ENCODE peak calls at places on chromosomes 1 and 21, in seven cellular contexts. U, G, M, H, P, X and O are unnamed samples.

GRCh38 chr1:25565188-25565591 is 21.8 kb downstream of the LDLRAP1 start:
- DNase-seq in U (no peak), G (no peak), M (no peak), H (no peak), P (no peak), X (no peak), O (no peak)

GRCh38 chr1:55081188-55081904 is 42.0 kb downstream of the PCSK9 start:
- DNase-seq in U (no peak), G (no peak), M (no peak), H (peak), P (no peak), X (no peak), O (no peak)

GRCh38 chr1:92094595-92094994 is 14.4 kb downstream of the BTBD8 start:
- DNase-seq in U (no peak), G (no peak), M (no peak), H (no peak), P (no peak), X (no peak), O (no peak)

GRCh38 chr1:205172729-205173366 is 38.7 kb downstream of the DSTYK start:
- DNase-seq in U (no peak), G (no peak), M (no peak), H (peak), P (peak), X (no peak), O (no peak)

GRCh38 chr1:221517961-221518360 is 223.9 kb downstream of the DUSP10 start:
- DNase-seq in U (no peak), G (no peak), M (peak), H (no peak), P (no peak), X (no peak), O (no peak)

GRCh38 chr1:164440222-164440621 is 118.8 kb upstream of the PBX1 start:
- DNase-seq in U (no peak), G (no peak), M (no peak), H (no peak), P (no peak), X (no peak), O (peak)

GRCh38 chr1:76268341-76268740 is 193.8 kb downstream of the ST6GALNAC3 start:
- DNase-seq in U (no peak), G (no peak), M (no peak), H (no peak), P (no peak), X (no peak), O (no peak)

GRCh38 chr1:236948381-236948780 is 55.9 kb downstream of the MT1HL1 start:
- DNase-seq in U (no peak), G (no peak), M (no peak), H (no peak), P (no peak), X (peak), O (no peak)

GRCh38 chr1:97507863-97508262 is 413.0 kb downstream of the DPYD start:
- DNase-seq in U (no peak), G (no peak), M (no peak), H (no peak), P (no peak), X (no peak), O (no peak)

GRCh38 chr1:235329139-235329808 is 904 bp downstream of the GGPS1 start:
- DNase-seq in U (peak), G (no peak), M (peak), H (no peak), P (no peak), X (no peak), O (peak)

GRCh38 chr1:3747522-3747848 is 4.8 kb upstream of the CCDC27 start:
- DNase-seq in U (no peak), G (no peak), M (no peak), H (no peak), P (no peak), X (no peak), O (no peak)

GRCh38 chr1:186498695-186499389 is 37.9 kb upstream of the PDC start:
- DNase-seq in U (no peak), G (no peak), M (no peak), H (peak), P (no peak), X (no peak), O (no peak)

GRCh38 chr1:11730429-11730861 is 5.5 kb upstream of the AGTRAP start:
- DNase-seq in U (no peak), G (no peak), M (peak), H (peak), P (no peak), X (no peak), O (no peak)

DNA sequence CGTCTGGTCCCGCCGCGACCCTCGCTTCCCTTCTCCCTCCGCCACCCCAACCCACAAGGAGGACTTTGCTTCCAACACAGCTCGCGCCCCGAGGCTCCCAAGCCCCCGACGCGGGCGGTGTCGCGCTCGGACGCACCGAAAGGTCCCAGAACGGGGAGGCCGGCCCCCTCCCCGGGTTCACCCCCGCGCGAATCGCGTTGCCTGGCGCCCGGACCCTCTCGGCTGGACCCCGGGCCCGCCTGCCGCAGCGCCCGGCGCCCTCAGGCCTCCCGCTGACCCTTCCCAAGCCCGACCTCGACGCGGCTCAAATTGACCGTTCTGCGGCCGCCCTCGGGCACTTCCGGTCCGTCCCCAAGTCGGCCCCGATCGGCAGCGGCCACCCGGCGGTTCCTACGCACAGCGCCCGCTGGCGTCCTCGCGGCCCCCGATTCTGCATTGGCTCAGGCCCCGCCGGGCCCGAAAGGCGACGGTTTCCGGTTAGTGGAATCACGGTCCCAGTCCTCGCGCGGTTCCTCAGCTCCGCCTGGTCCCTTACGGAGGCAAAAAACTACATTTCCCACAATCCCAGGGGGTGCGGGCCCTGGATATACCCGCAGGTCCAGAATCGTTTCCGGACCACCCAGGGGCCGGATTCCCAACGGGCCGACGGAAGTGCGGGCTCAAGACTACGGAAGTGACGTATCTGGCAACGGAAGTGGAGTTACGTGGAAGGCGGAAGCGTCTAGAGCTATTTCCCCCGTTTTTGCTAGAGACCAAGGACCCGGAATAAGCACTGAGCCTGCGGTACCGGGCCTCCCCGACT is at the start of gene AURKAIP1:
- DNase-seq in U (peak), G (peak), M (peak), H (peak), P (peak), X (peak), O (peak)
- TF ChIP-seq POLR2A in U (no peak), G (no peak), M (no peak), H (peak), P (peak), X (no peak), O (peak)

GRCh38 chr21:36615274-36615964 is 83.5 kb upstream of the SIM2 start:
- DNase-seq in U (no peak), G (no peak), M (no peak), H (no peak), P (peak), X (no peak), O (no peak)
- TF ChIP-seq CTCF in U (no peak), G (no peak), M (no peak), H (peak), P (peak), X (no peak), O (no peak)

GRCh38 chr1:30760596-30761311 is 3.2 kb upstream of the LAPTM5 start:
- DNase-seq in U (no peak), G (no peak), M (no peak), H (no peak), P (no peak), X (no peak), O (no peak)

GRCh38 chr1:30757976-30758688 is 558 bp upstream of the LAPTM5 start:
- DNase-seq in U (no peak), G (no peak), M (no peak), H (no peak), P (no peak), X (no peak), O (no peak)

GRCh38 chr1:30761312-30762151 is 4.0 kb upstream of the LAPTM5 start:
- DNase-seq in U (no peak), G (no peak), M (no peak), H (no peak), P (no peak), X (no peak), O (no peak)

GRCh38 chr1:30758785-30759380 is 1.3 kb upstream of the LAPTM5 start:
- DNase-seq in U (no peak), G (no peak), M (no peak), H (peak), P (peak), X (no peak), O (no peak)

DNA sequence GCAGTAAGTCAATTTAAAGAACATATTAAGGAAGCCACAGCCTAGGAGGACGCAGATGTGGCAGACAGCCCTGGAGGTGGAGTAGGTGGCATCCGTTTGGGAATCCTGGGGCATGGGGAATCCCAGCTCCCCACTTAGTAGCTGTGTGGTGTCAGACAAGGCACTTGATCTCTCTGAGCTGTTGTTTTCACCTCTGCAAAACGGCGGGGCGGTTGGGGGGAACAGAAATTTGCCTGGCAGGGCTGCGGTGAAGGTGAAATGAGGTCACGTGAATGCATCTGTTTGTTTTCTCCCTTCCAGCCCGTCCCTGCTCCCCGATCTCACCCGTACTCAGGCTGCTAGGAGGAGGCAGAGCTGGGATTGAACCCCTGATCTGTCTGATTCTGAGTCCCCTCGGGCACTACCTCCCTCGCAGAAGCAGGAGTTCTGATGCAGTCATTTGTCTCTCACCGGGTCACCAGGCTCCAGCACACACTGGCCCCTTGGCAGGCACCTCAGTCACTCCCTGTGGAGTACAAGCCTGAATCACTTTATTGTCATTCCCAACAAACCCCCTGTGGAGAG is 2.2 kb upstream of the LAPTM5 start:
- DNase-seq in U (no peak), G (no peak), M (no peak), H (no peak), P (no peak), X (no peak), O (no peak)
- TF ChIP-seq POLR2A in U (no peak), G (no peak), M (no peak), H (no peak), P (no peak), X (no peak), O (no peak)

DNA sequence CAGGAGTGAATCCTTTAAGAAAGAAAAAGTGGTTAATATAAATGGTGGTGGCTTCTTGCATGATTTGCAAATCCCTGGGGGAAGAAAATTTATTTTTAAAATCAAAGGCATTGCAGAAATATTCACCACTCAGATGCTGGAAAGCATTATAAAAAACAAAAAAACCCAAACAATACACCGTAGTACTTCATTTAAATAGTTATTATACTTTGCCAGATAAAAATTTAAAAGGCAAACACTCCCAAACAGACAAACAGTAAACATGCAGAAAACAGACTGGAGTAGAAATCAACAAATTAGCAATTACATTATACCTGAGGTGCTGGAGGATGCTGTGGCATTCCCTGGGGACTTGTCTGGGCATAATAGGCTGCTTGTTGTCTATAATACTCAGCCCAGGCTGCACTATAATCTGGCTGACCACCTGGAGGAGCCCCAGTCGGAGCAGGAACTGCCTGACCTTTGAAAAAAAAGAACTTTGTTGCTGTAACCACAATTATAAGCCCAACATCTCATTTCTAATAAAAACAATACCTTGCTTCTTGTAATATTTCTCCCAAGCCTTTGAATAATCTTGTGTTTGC is 29.9 kb downstream of the FUBP1 start:
- DNase-seq in U (no peak), G (no peak), M (no peak), H (peak), P (peak), X (no peak), O (no peak)
- TF ChIP-seq CTCF in U (no peak), G (no peak), M (no peak), H (peak), P (peak), X (peak), O (no peak)

GRCh38 chr21:37587203-37587602 is 220.6 kb downstream of the DYRK1A start:
- DNase-seq in U (no peak), G (no peak), M (no peak), H (no peak), P (no peak), X (no peak), O (no peak)

GRCh38 chr21:37578471-37579126 is 212.0 kb downstream of the DYRK1A start:
- DNase-seq in U (no peak), G (no peak), M (no peak), H (no peak), P (no peak), X (no peak), O (no peak)

GRCh38 chr21:37580690-37581089 is 214.1 kb downstream of the DYRK1A start:
- DNase-seq in U (no peak), G (no peak), M (no peak), H (peak), P (no peak), X (no peak), O (no peak)

GRCh38 chr21:37579356-37579755 is 212.8 kb downstream of the DYRK1A start:
- DNase-seq in U (no peak), G (no peak), M (no peak), H (no peak), P (no peak), X (no peak), O (no peak)

GRCh38 chr21:37582613-37583012 is 216.0 kb downstream of the DYRK1A start:
- DNase-seq in U (no peak), G (no peak), M (no peak), H (peak), P (peak), X (no peak), O (peak)
- TF ChIP-seq POLR2A in U (no peak), G (no peak), M (no peak), H (no peak), P (no peak), X (no peak), O (no peak)

DNA sequence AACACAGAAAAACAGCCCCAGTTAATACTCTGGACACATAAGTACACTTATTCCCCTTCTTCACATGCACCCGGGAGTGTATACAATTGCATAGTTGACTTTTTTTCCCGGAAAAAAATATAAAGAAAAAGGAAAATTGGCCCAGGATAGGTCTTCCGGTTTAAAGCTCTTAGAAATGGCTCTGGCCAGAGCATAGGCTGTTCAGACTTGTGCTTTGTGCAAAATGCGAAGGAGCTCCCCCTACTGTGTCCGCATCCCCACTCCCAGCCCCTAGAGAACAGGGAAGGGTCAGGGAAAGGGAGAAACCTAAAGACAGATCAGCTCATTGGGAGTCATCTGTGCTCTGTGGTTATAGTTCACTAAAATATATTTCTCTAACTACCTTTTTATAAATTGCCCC is 5.5 kb upstream of the MTMR11 start:
- DNase-seq in U (no peak), G (no peak), M (no peak), H (peak), P (no peak), X (no peak), O (no peak)
- TF ChIP-seq CTCF in U (no peak), G (peak), M (no peak), H (no peak), P (peak), X (peak), O (no peak)

GRCh38 chr1:8874230-8875201 is 4.0 kb downstream of the ENO1 start:
- DNase-seq in U (no peak), G (no peak), M (no peak), H (no peak), P (no peak), X (no peak), O (no peak)
- TF ChIP-seq POLR2A in U (no peak), G (no peak), M (no peak), H (no peak), P (no peak), X (no peak), O (no peak)

DNA sequence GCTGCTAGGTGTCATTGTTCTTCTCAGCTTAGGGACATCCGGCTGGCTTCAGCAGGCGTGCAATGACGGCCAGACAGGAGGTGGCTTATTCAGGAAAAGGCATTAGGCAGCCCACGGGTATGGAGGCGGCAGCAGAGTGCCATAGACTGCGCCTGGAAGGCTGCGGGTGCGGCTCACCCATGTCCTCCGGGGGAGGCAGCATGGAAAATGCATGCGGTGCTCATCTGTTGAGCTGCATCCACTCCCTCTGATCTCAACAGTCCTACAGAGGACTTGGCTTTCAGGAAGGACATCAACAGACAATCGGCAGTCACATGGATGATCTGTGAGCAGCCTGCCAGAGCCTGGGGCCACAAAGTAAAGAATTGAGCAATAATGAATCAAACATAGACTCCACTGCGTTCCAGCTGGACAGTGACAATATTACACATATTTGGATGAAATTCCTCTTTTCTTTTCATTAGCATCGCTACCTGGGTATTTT is 42.9 kb downstream of the UMODL1 start:
- DNase-seq in U (no peak), G (no peak), M (peak), H (no peak), P (no peak), X (no peak), O (peak)
- TF ChIP-seq CTCF in U (no peak), G (no peak), M (no peak), H (no peak), P (no peak), X (peak), O (peak)

DNA sequence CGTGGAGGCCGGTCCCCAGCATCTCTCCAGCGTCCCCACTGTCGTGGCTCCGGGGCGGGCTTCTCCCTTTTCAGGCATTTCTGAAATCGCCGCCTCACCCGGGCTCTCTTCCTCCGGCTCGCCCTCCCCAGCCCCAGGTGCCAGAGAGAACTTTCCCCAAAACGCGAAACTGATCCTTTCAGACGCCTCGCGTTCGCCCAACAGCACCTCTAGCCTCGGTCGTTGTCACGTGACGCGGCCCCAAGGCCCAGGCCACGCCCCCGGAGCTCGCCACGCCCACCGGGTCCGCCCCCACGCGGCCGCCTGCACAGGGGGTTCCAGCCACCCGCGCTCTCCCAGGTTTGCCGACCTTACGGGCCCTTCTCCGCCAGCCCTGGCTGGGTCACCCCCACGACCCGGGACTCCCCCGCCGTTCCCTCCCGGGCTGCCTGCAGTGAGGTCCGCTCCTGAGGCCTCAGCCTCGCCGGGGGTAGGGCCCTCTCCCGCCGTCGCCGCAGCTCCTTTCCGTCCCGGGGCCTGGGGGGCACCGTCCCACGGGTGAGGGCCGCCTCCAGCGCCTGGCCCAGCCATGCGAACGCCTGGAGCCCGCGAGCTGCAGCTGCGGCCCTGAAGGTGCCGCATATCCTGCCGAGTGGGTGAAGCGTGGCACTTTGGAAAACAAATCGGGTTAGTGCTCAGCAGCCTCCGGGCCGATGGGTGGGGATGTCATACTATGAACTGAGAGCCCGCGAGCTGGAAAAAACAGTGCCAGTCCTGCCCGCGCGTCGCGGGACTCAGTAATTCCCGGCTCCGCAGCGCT is 21.0 kb downstream of the H3-3A start:
- DNase-seq in U (peak), G (peak), M (peak), H (peak), P (peak), X (peak), O (peak)
- TF ChIP-seq POLR2A in U (no peak), G (peak), M (no peak), H (peak), P (no peak), X (no peak), O (no peak)